ENCODE peak calls at places on chromosomes 11 and 22, in eight cellular contexts. B, O, T, V, S, M, K and I are unnamed samples.

GRCh38 chr22:48362736-48363404 is 1464.8 kb downstream of the BRD1 start:
- DNase-seq in M (no peak), B (no peak), T (no peak), V (no peak), S (no peak), K (no peak), O (no peak), I (no peak)

GRCh38 chr22:42960146-42960509 is 54.8 kb downstream of the PACSIN2 start:
- DNase-seq in S (no peak), B (no peak), V (no peak), K (no peak), M (no peak), O (no peak), T (peak), I (no peak)

GRCh38 chr22:30033891-30034290 is 46.4 kb upstream of the HORMAD2 start:
- DNase-seq in O (no peak), S (no peak), M (no peak), T (no peak), K (no peak), V (no peak), B (no peak), I (no peak)

GRCh38 chr22:25027959-25028840 is 75.7 kb downstream of the KIAA1671 start:
- DNase-seq in K (no peak), O (no peak), T (peak), V (peak), M (peak), B (peak), S (no peak), I (no peak)

GRCh38 chr11:74466916-74467885 is at the start of gene KCNE3:
- DNase-seq in O (no peak), T (peak), S (no peak), V (peak), B (peak), M (peak), K (no peak), I (no peak)

GRCh38 chr11:119607726-119608125 is 121.3 kb downstream of the NECTIN1 start:
- DNase-seq in T (no peak), O (no peak), K (no peak), S (no peak), M (no peak), B (no peak), V (no peak), I (no peak)

GRCh38 chr11:8342821-8343681 is 79.4 kb upstream of the LMO1 start:
- DNase-seq in T (no peak), B (no peak), V (no peak), S (peak), O (no peak), M (no peak), K (no peak), I (no peak)

GRCh38 chr22:39316440-39317083 is 2.9 kb downstream of the RPL3 start:
- DNase-seq in O (no peak), K (peak), T (peak), M (peak), B (peak), V (peak), S (peak), I (peak)

GRCh38 chr11:118398797-118399564 is 2.4 kb upstream of the ATP5MG start:
- DNase-seq in K (no peak), M (no peak), O (no peak), V (no peak), S (peak), T (peak), B (no peak), I (no peak)

GRCh38 chr22:37498289-37498909 is 12.2 kb upstream of the MFNG start:
- DNase-seq in T (no peak), O (no peak), S (peak), B (no peak), V (peak), M (no peak), K (no peak), I (no peak)

GRCh38 chr22:26937213-26937612 is 279.8 kb downstream of the MIAT start:
- DNase-seq in V (no peak), B (no peak), O (no peak), K (no peak), M (no peak), S (no peak), T (no peak), I (no peak)

GRCh38 chr11:1338201-1339065 is 29.0 kb upstream of the TOLLIP start:
- DNase-seq in T (no peak), O (no peak), M (peak), B (no peak), V (no peak), S (no peak), K (no peak), I (no peak)

GRCh38 chr11:134406264-134407185 is 5.5 kb downstream of the B3GAT1 start:
- DNase-seq in K (no peak), M (no peak), T (no peak), S (no peak), B (no peak), V (no peak), O (no peak), I (no peak)

GRCh38 chr22:23772315-23773246 is at the start of gene MMP11:
- DNase-seq in V (peak), B (peak), M (no peak), O (no peak), K (no peak), S (peak), T (no peak), I (no peak)

GRCh38 chr11:64996710-64997380 is at the start of gene BATF2:
- DNase-seq in V (peak), S (peak), K (no peak), T (peak), B (peak), M (no peak), O (no peak), I (peak)

GRCh38 chr11:45817191-45817590 is 12.2 kb downstream of the SLC35C1 start:
- DNase-seq in O (no peak), V (no peak), B (no peak), M (no peak), S (peak), T (no peak), K (no peak), I (no peak)

GRCh38 chr22:38286915-38287669 is 14.3 kb upstream of the TMEM184B start:
- DNase-seq in K (no peak), M (no peak), V (no peak), B (no peak), T (no peak), O (no peak), S (no peak), I (no peak)

GRCh38 chr22:23536821-23537345 is 43.2 kb downstream of the IGLL1 start:
- DNase-seq in O (no peak), B (no peak), K (no peak), S (no peak), T (no peak), V (no peak), M (no peak), I (no peak)

GRCh38 chr11:116110802-116111201 is 606.6 kb upstream of the CADM1 start:
- DNase-seq in V (no peak), S (no peak), M (no peak), O (no peak), K (no peak), T (no peak), B (no peak), I (no peak)

GRCh38 chr11:32427616-32427934 is 7.8 kb downstream of the WT1 start:
- DNase-seq in O (no peak), K (no peak), M (no peak), S (peak), T (no peak), V (no peak), B (no peak), I (no peak)

GRCh38 chr11:32426819-32427615 is 8.3 kb downstream of the WT1 start:
- DNase-seq in T (no peak), O (no peak), V (no peak), M (no peak), B (peak), K (no peak), S (peak), I (no peak)

GRCh38 chr11:32427935-32428664 is 7.2 kb downstream of the WT1 start:
- DNase-seq in T (no peak), V (no peak), M (no peak), O (no peak), B (no peak), K (no peak), S (peak), I (no peak)

GRCh38 chr11:32429477-32429876 is 5.9 kb downstream of the WT1 start:
- DNase-seq in K (no peak), V (no peak), B (no peak), M (no peak), T (no peak), O (no peak), S (peak), I (no peak)

GRCh38 chr11:32428665-32429293 is 6.6 kb downstream of the WT1 start:
- DNase-seq in B (no peak), M (no peak), O (no peak), V (no peak), K (no peak), T (no peak), S (peak), I (no peak)
- TF ChIP-seq CTCF in B (no peak), M (no peak), O (no peak), V (no peak), K (no peak), T (no peak), S (no peak), I (no peak)

GRCh38 chr11:16382177-16382576 is 25.8 kb upstream of the SOX6 start:
- DNase-seq in V (no peak), S (no peak), M (no peak), O (no peak), B (no peak), T (no peak), K (no peak), I (no peak)

GRCh38 chr11:16382638-16383380 is 26.5 kb upstream of the SOX6 start:
- DNase-seq in O (no peak), V (no peak), B (no peak), T (peak), S (no peak), K (peak), M (no peak), I (no peak)

GRCh38 chr11:16385099-16385498 is 28.8 kb upstream of the SOX6 start:
- DNase-seq in V (no peak), M (no peak), S (no peak), K (no peak), O (no peak), B (no peak), T (no peak), I (no peak)

DNA sequence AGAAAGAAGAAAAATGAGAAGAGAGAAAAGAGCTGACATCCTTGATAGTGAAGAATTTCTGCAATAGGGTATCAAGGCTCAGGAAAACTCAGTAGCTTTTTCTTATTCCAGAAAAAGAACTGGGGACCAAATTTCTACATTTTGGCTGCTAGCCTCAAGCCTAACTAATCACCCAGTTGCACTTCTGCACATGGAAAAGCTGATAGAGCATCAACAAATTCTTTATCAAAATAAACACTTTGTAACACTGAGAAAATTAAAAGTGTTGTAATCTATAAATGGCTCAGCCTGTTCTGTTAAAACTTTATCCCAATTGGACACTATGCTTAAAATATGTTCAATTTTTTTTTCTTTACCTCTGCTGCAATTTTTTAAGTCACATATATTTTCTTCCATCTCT is 24.8 kb upstream of the SOX6 start:
- DNase-seq in T (no peak), V (no peak), K (no peak), S (no peak), O (no peak), M (no peak), B (no peak), I (no peak)
- TF ChIP-seq CTCF in T (no peak), V (no peak), K (no peak), S (no peak), O (no peak), M (no peak), B (no peak), I (no peak)

GRCh38 chr11:62508336-62509058 is 38.1 kb downstream of the AHNAK start:
- DNase-seq in M (peak), B (peak), T (no peak), V (peak), S (no peak), K (no peak), O (peak), I (peak)
- TF ChIP-seq CTCF in M (no peak), B (peak), T (no peak), V (no peak), S (peak), K (peak), O (peak), I (peak)

DNA sequence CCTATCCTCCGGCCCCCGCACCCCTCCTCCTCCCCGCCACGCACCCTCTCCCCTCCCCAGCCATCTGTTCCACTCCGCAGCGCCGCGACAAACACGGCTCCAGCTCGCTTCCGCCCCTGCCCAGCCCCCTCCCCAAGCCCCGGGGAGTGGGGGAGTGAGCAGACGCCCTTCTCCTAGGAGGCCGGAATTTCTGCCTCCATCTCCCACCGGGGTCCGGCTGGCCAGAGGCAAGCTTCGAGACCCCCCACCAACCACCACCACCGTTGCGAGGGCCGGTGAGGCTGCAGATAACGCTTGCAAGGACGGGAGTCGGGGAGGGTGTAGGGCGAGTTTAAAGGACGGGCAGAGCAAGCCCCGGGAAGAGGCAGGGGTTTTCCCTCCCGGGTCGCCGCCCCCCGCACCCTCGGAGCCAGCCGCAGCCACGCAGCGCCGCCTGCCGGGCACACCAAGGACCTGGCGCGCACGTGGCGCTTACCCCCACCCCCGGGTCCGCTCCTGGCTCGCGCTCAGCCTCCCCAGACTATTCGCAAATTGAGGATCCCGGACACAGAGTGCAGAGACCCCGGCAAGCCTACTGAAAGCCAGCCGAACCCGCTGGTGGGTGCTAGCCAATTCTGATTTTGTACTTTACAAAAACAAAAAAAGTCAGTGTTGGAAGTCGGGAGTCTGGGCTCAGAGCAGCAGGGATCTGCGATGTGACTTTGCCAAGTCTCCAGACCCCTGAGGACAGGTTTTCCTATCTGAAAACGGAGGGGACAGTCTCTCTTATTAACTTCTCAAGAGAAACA is 22.6 kb downstream of the RTN4RL2 start:
- DNase-seq in S (peak), B (no peak), O (no peak), V (peak), K (no peak), M (peak), T (peak), I (no peak)
- TF ChIP-seq CTCF in S (peak), B (peak), O (peak), V (peak), K (peak), M (peak), T (peak), I (peak)

GRCh38 chr11:101759771-101760450 is 154.9 kb upstream of the CEP126 start:
- DNase-seq in B (no peak), T (peak), O (no peak), S (no peak), M (no peak), V (no peak), K (no peak), I (no peak)
- TF ChIP-seq CTCF in B (peak), T (no peak), O (peak), S (no peak), M (no peak), V (no peak), K (peak), I (peak)

GRCh38 chr22:32338757-32339156 is 18.9 kb upstream of the RFPL3 start:
- DNase-seq in O (no peak), M (no peak), V (no peak), B (no peak), T (no peak), S (no peak), K (no peak), I (no peak)

GRCh38 chr22:32341122-32341740 is 16.4 kb upstream of the RFPL3 start:
- DNase-seq in S (no peak), K (no peak), B (no peak), M (no peak), O (no peak), T (no peak), V (no peak), I (no peak)

GRCh38 chr22:32342977-32343376 is 14.7 kb upstream of the RFPL3 start:
- DNase-seq in M (no peak), B (no peak), K (no peak), O (no peak), S (no peak), V (no peak), T (no peak), I (no peak)

GRCh38 chr22:32339190-32340012 is 18.3 kb upstream of the RFPL3 start:
- DNase-seq in V (no peak), O (no peak), T (no peak), K (no peak), B (no peak), M (no peak), S (no peak), I (no peak)

DNA sequence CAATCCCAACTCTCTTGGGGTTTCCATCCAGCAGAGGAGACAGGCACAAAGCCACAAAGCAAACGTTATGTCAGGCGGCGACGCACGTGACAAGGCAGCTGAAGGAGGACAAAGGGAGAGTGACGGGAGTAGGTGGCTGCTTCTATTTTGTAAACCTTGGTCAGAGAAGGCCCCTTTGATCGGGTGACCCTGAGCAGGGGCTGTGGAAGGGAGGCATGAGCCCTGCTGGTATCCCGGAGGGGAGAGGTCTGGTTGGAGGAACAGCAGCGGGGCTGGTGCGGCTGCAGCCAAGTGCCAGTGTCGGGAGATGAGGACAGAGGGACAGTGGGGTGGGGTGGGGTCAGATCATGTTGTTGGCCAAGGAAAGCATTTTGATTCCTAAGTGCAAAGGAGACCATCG is 17.2 kb upstream of the RFPL3 start:
- DNase-seq in S (no peak), K (no peak), B (no peak), M (no peak), V (no peak), O (no peak), T (no peak), I (no peak)
- TF ChIP-seq CTCF in S (no peak), K (no peak), B (no peak), M (no peak), V (no peak), O (no peak), T (no peak), I (no peak)

GRCh38 chr11:15625691-15626090 is 511.0 kb downstream of the INSC start:
- DNase-seq in B (no peak), O (no peak), T (peak), M (no peak), S (no peak), K (no peak), V (no peak), I (no peak)

GRCh38 chr11:15635501-15635900 is 520.8 kb downstream of the INSC start:
- DNase-seq in S (no peak), B (no peak), O (no peak), M (no peak), V (no peak), T (no peak), K (no peak), I (no peak)

GRCh38 chr11:15624701-15625100 is 510.0 kb downstream of the INSC start:
- DNase-seq in O (no peak), S (no peak), M (no peak), K (no peak), T (no peak), V (no peak), B (no peak), I (no peak)

GRCh38 chr11:15627560-15627959 is 512.8 kb downstream of the INSC start:
- DNase-seq in V (no peak), K (peak), M (no peak), B (no peak), O (no peak), T (peak), S (no peak), I (no peak)

GRCh38 chr11:15629690-15630321 is 515.1 kb downstream of the INSC start:
- DNase-seq in K (no peak), B (no peak), S (peak), O (no peak), M (no peak), T (peak), V (peak), I (no peak)
- TF ChIP-seq CTCF in K (peak), B (peak), S (no peak), O (peak), M (no peak), T (peak), V (no peak), I (no peak)

DNA sequence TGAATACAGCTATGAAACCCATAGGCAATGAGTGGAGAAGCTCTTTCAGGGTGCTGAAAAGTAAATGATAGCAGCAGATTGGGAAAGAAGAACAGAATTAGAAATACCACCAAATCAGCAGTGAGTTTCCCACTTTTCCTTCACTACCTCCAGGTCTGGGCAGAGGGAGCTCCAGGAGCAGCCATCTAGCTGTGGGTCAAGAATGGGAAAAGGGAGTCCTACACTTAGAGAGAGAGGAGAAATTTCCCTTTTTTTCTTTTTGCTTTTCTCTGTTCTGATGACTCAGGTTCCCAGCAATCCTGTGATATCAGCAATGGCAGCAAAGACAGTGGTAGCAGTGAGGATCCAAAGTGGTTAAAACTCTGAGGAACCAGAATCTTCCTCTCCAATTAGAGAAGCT is 263.9 kb downstream of the NXPE2 start:
- DNase-seq in S (no peak), O (no peak), K (no peak), M (no peak), B (no peak), V (no peak), T (no peak), I (no peak)
- TF ChIP-seq CTCF in S (no peak), O (no peak), K (peak), M (no peak), B (no peak), V (no peak), T (no peak), I (no peak)